ENCODE peak calls at places on chromosomes 1 and 21, in four cellular contexts. E, S, Y and K are unnamed samples.

GRCh38 chr1:20530901-20531300 is 21.5 kb upstream of the FAM43B start:
- DNase-seq in E (no peak), S (no peak), Y (no peak), K (peak; percentile 11)

GRCh38 chr1:182446033-182446669 is 3.8 kb upstream of the RGSL1 start:
- DNase-seq in E (no peak), S (peak; percentile 62), Y (no peak), K (peak; percentile 50)

GRCh38 chr1:10601342-10602060 is 126.8 kb downstream of the PEX14 start:
- DNase-seq in E (no peak), S (no peak), Y (no peak), K (no peak)

GRCh38 chr1:159832309-159832708 is 5.6 kb downstream of the SLAMF8 start:
- DNase-seq in E (no peak), S (no peak), Y (no peak), K (no peak)

GRCh38 chr1:42035205-42035829 is 116.6 kb upstream of the HIVEP3 start:
- DNase-seq in E (peak; percentile 78), S (peak; percentile 8), Y (peak; percentile 57), K (peak; percentile 9)

GRCh38 chr1:64251971-64252370 is 48.5 kb downstream of the UBE2U start:
- DNase-seq in E (no peak), S (no peak), Y (no peak), K (no peak)

GRCh38 chr1:7549693-7550161 is 221.4 kb upstream of the VAMP3 start:
- DNase-seq in E (no peak), S (no peak), Y (no peak), K (peak; percentile 58)

GRCh38 chr1:184621262-184621661 is 133.4 kb downstream of the EDEM3 start:
- DNase-seq in E (peak; percentile 65), S (peak; percentile 90), Y (no peak), K (no peak)

GRCh38 chr1:77382361-77382760 is 100.5 kb downstream of the AK5 start:
- DNase-seq in E (no peak), S (peak; percentile 9), Y (no peak), K (peak; percentile 14)

GRCh38 chr1:31725777-31726535 is 22.1 kb upstream of the COL16A1 start:
- DNase-seq in E (no peak), S (no peak), Y (no peak), K (no peak)

GRCh38 chr1:117014209-117014608 is 12.6 kb downstream of the CD101 start:
- DNase-seq in E (no peak), S (peak; percentile 36), Y (no peak), K (peak; percentile 48)

GRCh38 chr1:9166289-9167235 is 37.7 kb upstream of the GPR157 start:
- DNase-seq in E (no peak), S (peak; percentile 74), Y (no peak), K (no peak)

GRCh38 chr1:11527541-11528452 is 48.8 kb downstream of the DISP3 start:
- DNase-seq in E (no peak), S (no peak), Y (no peak), K (no peak)

GRCh38 chr1:77954521-77954920 is 24.4 kb downstream of the FUBP1 start:
- DNase-seq in E (no peak), S (no peak), Y (no peak), K (no peak)

GRCh38 chr1:44418022-44418673 is 13.1 kb downstream of the RNF220 start:
- DNase-seq in E (no peak), S (no peak), Y (no peak), K (no peak)

GRCh38 chr1:189606795-189607476 is 870.7 kb downstream of the BRINP3 start:
- DNase-seq in E (no peak), S (peak; percentile 1), Y (no peak), K (peak; percentile 54)

GRCh38 chr21:28220670-28221069 is 772.0 kb downstream of the LTN1 start:
- DNase-seq in E (no peak), S (peak; percentile 31), Y (no peak), K (no peak)

DNA sequence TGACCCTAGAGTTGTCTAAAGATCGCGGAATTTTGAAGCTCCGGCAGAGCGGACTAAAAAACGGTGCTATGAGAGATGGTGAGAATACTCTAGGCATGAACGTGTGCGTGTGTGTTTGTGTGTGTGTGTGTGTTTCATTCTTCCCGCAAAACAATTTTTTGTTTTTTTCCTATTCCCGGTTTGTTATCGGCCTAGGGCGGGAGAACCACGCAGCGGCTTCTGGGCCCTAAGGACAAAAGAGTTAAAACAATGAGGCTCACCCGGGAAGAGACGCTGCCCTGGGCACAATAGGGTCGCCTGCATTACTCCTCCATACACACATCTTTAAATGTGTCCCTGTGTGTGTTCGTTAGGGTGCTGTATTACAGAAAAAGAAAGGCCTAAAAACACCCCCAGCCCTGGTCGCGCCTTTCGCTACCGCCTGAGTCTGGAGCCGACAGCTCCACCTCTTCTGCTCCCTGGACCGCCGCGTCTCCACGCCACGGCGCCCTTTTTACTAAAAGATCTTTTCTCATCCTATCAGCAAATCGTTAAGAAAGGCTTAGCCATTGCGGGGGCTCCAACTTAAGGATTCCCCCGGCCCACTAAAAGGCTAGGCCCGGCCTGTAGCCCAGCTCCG is 3.0 kb downstream of the TBX15 start:
- DNase-seq in E (no peak), S (no peak), Y (no peak), K (no peak)
- H3K4me3 ChIP-seq in E (peak overlapping the region; percentile 73), S (peak overlapping the region; percentile 84), Y (peak overlapping the region; percentile 71), K (no peak overlapping the region)

GRCh38 chr1:67257173-67257535 is 50.5 kb upstream of the IL12RB2 start:
- DNase-seq in E (no peak), S (no peak), Y (no peak), K (no peak)

GRCh38 chr1:67264152-67264551 is 43.5 kb upstream of the IL12RB2 start:
- DNase-seq in E (no peak), S (no peak), Y (no peak), K (no peak)

GRCh38 chr1:67264899-67265298 is 42.8 kb upstream of the IL12RB2 start:
- DNase-seq in E (no peak), S (no peak), Y (no peak), K (no peak)

GRCh38 chr1:67262735-67263134 is 44.9 kb upstream of the IL12RB2 start:
- DNase-seq in E (no peak), S (no peak), Y (no peak), K (no peak)

GRCh38 chr1:67261646-67262045 is 46.0 kb upstream of the IL12RB2 start:
- DNase-seq in E (no peak), S (no peak), Y (no peak), K (no peak)
- TF ChIP-seq CTCF in E (no peak), S (peak; percentile 38), Y (no peak), K (peak; percentile 20)

DNA sequence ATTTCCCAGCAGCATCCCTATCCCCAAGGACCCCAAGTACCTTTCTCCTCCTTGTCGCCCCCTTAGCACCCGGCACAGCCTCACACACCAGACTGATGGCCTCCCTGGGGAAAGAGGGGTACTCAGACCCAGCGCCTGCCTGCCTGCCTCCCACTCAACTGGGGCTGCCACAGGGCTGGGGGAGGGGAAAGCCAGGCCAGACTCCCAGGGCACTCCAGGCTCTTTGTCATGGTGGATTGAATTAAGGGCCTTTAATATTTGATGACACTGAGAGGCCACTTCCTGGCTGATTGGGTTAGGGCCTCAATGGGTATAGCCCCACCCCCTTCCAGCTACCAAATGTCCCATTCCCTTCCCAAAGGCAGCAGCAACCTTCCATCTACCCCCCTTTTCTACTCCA is 1.8 kb downstream of the SHC1 start:
- DNase-seq in E (no peak), S (no peak), Y (no peak), K (no peak)
- H3K4me3 ChIP-seq in E (peak overlapping the region; percentile 78), S (peak overlapping the region; percentile 79), Y (no peak overlapping the region), K (peak overlapping the region; percentile 96)

GRCh38 chr1:232627645-232628334 is 2.1 kb downstream of the SIPA1L2 start:
- DNase-seq in E (no peak), S (peak; percentile 39), Y (no peak), K (peak; percentile 86)

GRCh38 chr1:232627171-232627570 is 2.8 kb downstream of the SIPA1L2 start:
- DNase-seq in E (no peak), S (no peak), Y (no peak), K (peak; percentile 37)

GRCh38 chr1:232630047-232630893 is at the start of gene SIPA1L2:
- DNase-seq in E (peak; percentile 92), S (peak; percentile 79), Y (peak; percentile 96), K (peak; percentile 94)

GRCh38 chr1:232629250-232630046 is 485 bp downstream of the SIPA1L2 start:
- DNase-seq in E (peak; percentile 78), S (peak; percentile 3), Y (peak; percentile 40), K (peak; percentile 37)

DNA sequence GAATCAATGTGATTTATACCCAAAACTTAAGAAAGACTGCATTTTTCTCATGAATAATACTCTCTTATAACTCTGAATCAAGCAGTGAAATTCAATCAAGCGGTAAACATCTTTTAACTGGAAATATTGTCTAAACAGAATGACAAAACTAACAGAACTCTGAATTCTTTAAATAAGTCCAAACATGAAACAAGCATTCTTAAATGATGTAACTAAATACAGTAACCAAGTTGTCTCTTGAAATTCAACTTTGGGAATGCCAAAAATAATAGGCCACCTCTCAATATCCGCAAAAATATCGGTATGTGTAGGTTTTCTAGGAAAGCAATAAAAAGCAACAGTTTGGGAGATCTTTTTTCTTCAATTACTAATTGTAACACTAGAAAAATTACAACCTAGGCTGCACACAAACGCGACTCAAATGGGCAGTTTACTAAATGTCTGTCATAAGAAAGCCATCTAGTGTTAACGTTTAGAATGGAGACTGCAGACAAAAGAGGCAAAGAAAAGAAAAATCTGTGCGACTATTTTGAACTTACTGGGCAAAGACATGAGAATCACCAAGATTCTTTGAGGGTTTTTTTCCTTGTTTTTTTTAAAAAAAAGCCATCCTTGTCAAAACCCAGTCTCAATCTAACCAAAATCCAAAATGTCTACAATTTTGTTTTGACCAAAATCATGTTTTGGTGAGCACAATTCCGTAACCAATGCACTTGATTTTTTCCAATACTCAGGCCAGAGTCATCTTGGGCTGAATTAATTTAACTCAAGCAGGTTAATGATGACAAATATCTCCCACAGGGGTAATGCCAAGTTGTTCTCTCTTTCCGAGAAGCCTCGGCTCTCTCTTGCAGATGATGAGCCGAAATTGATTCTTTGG is 1.4 kb downstream of the SIPA1L2 start:
- DNase-seq in E (no peak), S (peak; percentile 48), Y (no peak), K (peak; percentile 42)
- TF ChIP-seq CTCF in E (no peak), S (peak; percentile 37), Y (peak; percentile 34), K (peak; percentile 51)

GRCh38 chr21:39518845-39519205 is 67.1 kb downstream of the SH3BGR start:
- DNase-seq in E (no peak), S (peak; percentile 12), Y (no peak), K (peak; percentile 5)
- H3K4me3 ChIP-seq in E (no peak overlapping the region), S (no peak overlapping the region), Y (no peak overlapping the region), K (no peak overlapping the region)

GRCh38 chr1:100349276-100349675 is 3.0 kb upstream of the CDC14A start:
- DNase-seq in E (no peak), S (no peak), Y (no peak), K (no peak)

GRCh38 chr1:100350787-100351094 is 1.6 kb upstream of the CDC14A start:
- DNase-seq in E (no peak), S (no peak), Y (peak; percentile 16), K (no peak)

GRCh38 chr1:100353073-100353801 is 931 bp downstream of the CDC14A start:
- DNase-seq in E (peak; percentile 81), S (peak; percentile 4), Y (no peak), K (peak; percentile 10)

GRCh38 chr1:100352267-100353072 is at the start of gene CDC14A:
- DNase-seq in E (peak; percentile 95), S (peak; percentile 94), Y (peak; percentile 93), K (peak; percentile 90)

GRCh38 chr1:100351095-100351884 is 1.0 kb upstream of the CDC14A start:
- DNase-seq in E (peak; percentile 89), S (peak; percentile 89), Y (peak; percentile 85), K (peak; percentile 89)
- TF ChIP-seq CTCF in E (no peak), S (peak; percentile 19), Y (peak; percentile 22), K (no peak)